ENCODE peak calls at places on chromosomes 11 and 22, in ten cellular contexts. N is activated CD4-positive, CD25-positive, alpha-beta regulatory T cell treated with anti-CD3 and anti-CD28 coated beads, Interleukin-2, amount 50 U/mL, for 72 hours; H is GM06990; M is prostate gland; C is HEK293T; P is neuronal stem cell; F is tibial artery; L is effector memory CD4-positive, alpha-beta T cell; R is NCI-H510A; Y is substantia nigra. B is an unnamed sample.

GRCh38 chr11:76856111-76856510 is 4.6 kb upstream of the ACER3 start:
- DNase-seq in N (no peak), H (no peak), M (no peak), C (no peak), P (no peak), F (no peak), L (no peak), R (no peak), Y (no peak), B (no peak)

GRCh38 chr11:12196335-12196734 is 85.9 kb downstream of the MICAL2 start:
- DNase-seq in N (no peak), H (no peak), M (no peak), C (no peak), P (no peak), F (no peak), L (no peak), R (no peak), Y (no peak), B (no peak)

GRCh38 chr11:71495286-71496090 is 31.6 kb upstream of the KRTAP5-7 start:
- DNase-seq in N (no peak), H (no peak), M (no peak), C (no peak), P (no peak), F (no peak), L (no peak), R (no peak), Y (no peak), B (no peak)

GRCh38 chr22:19042285-19043110 is 79.7 kb downstream of the DGCR2 start:
- DNase-seq in N (peak; percentile 19), H (no peak), M (no peak), C (no peak), P (no peak), F (peak; percentile 15), L (no peak), R (no peak), Y (no peak), B (no peak)

GRCh38 chr11:76744186-76745058 is 38.7 kb upstream of the TSKU start:
- DNase-seq in N (no peak), H (no peak), M (no peak), C (no peak), P (no peak), F (peak; percentile 76), L (no peak), R (no peak), Y (no peak), B (no peak)

GRCh38 chr11:65501530-65502273 is 2.9 kb downstream of the MALAT1 start:
- DNase-seq in N (peak; percentile 23), H (no peak), M (no peak), C (no peak), P (no peak), F (peak; percentile 18), L (no peak), R (no peak), Y (no peak), B (no peak)

GRCh38 chr11:78045851-78046485 is 17.7 kb upstream of the THRSP start:
- DNase-seq in N (peak; percentile 87), H (peak; percentile 74), M (peak; percentile 70), C (peak; percentile 92), P (peak; percentile 69), F (peak; percentile 74), L (peak; percentile 49), R (peak; percentile 21), Y (peak; percentile 59), B (peak; percentile 89)

GRCh38 chr11:94020777-94021615 is at the start of gene HEPHL1:
- DNase-seq in N (no peak), H (no peak), M (no peak), C (no peak), P (no peak), F (no peak), L (no peak), R (no peak), Y (no peak), B (no peak)

GRCh38 chr11:78961938-78962701 is 387.5 kb upstream of the NARS2 start:
- DNase-seq in N (no peak), H (no peak), M (no peak), C (no peak), P (peak; percentile 85), F (no peak), L (no peak), R (peak; percentile 86), Y (peak; percentile 3), B (no peak)

GRCh38 chr22:22960307-22960706 is 72.7 kb downstream of the IGLL5 start:
- DNase-seq in N (no peak), H (no peak), M (no peak), C (no peak), P (no peak), F (no peak), L (no peak), R (no peak), Y (no peak), B (no peak)

GRCh38 chr22:37231406-37232139 is 12.5 kb downstream of the RAC2 start:
- DNase-seq in N (peak; percentile 34), H (no peak), M (no peak), C (no peak), P (no peak), F (no peak), L (no peak), R (no peak), Y (no peak), B (no peak)

B was measured in GM10248.